ENCODE peak calls at places on chromosomes 7 and 10, in eight cellular contexts. Q is NCI-H1092 treated with DMSO at 0.1 percent for 48 hours; E is CD8-positive, alpha-beta T cell; U is ecto neural progenitor cell; X is COR-L47; N is kidney tubule cell; P is GM13977; Z is activated CD4-positive, alpha-beta T cell treated with anti-CD3 and anti-CD28 coated beads for 1 hour. A is an unnamed sample.

GRCh38 chr10:98608417-98608816 is 161.7 kb upstream of the HPS1 start:
- DNase-seq in X (no peak), Z (no peak), Q (no peak), E (no peak), P (no peak), N (no peak), U (no peak), A (no peak)

GRCh38 chr10:109933984-109934565 is 10.8 kb upstream of the XPNPEP1 start:
- DNase-seq in E (peak), P (no peak), X (no peak), N (no peak), Q (peak), U (no peak), Z (peak), A (no peak)

GRCh38 chr7:51310131-51310583 is 6.5 kb downstream of the COBL start:
- DNase-seq in E (no peak), Z (no peak), Q (peak), P (no peak), U (no peak), N (no peak), X (peak), A (no peak)

GRCh38 chr7:98974906-98975816 is 96.8 kb downstream of the TRRAP start:
- DNase-seq in U (no peak), Z (no peak), N (no peak), P (no peak), Q (no peak), X (no peak), E (no peak), A (no peak)

GRCh38 chr10:88186335-88186734 is 322.9 kb downstream of the PTEN start:
- DNase-seq in U (no peak), N (peak), P (no peak), E (no peak), Q (no peak), X (no peak), Z (no peak), A (no peak)

GRCh38 chr7:42745357-42746022 is 166.4 kb downstream of the C7orf25 start:
- DNase-seq in N (peak), Z (no peak), E (no peak), U (no peak), Q (no peak), X (no peak), P (no peak), A (no peak)

GRCh38 chr7:101218236-101219130 is 518 bp downstream of the ZNHIT1 start:
- DNase-seq in Z (no peak), X (no peak), Q (no peak), E (no peak), P (no peak), N (peak), U (no peak), A (no peak)

GRCh38 chr7:33645096-33645495 is 260.2 kb upstream of the BMPER start:
- DNase-seq in Q (no peak), P (no peak), U (no peak), E (no peak), N (no peak), Z (no peak), X (no peak), A (no peak)

GRCh38 chr10:98815039-98815660 is 368.4 kb upstream of the HPS1 start:
- DNase-seq in P (no peak), Q (no peak), N (no peak), X (no peak), Z (no peak), E (no peak), U (no peak), A (no peak)

GRCh38 chr7:16504019-16504418 is 22.6 kb upstream of the LRRC72 start:
- DNase-seq in U (no peak), E (no peak), P (no peak), Q (no peak), N (peak), Z (no peak), X (no peak), A (no peak)

GRCh38 chr10:97590748-97591139 is 1.2 kb downstream of the C10orf62 start:
- DNase-seq in Z (no peak), P (no peak), E (no peak), N (no peak), U (no peak), X (no peak), Q (no peak), A (peak)

GRCh38 chr7:12571691-12572090 is 1.2 kb downstream of the SCIN start:
- DNase-seq in Q (peak), N (peak), E (no peak), U (no peak), X (peak), P (no peak), Z (no peak), A (peak)

GRCh38 chr10:63083904-63084689 is 49.0 kb upstream of the NRBF2 start:
- DNase-seq in E (peak), Z (peak), U (no peak), Q (peak), P (peak), N (peak), X (peak), A (peak)

GRCh38 chr7:79922894-79923293 is 211.7 kb upstream of the GNAI1 start:
- DNase-seq in P (no peak), U (no peak), E (no peak), Z (no peak), Q (no peak), X (no peak), N (no peak), A (no peak)

GRCh38 chr7:74051629-74052410 is 23.8 kb downstream of the ELN start:
- DNase-seq in U (no peak), P (no peak), E (no peak), Q (no peak), X (no peak), Z (no peak), N (peak), A (peak)

GRCh38 chr10:11757452-11757819 is 15.3 kb downstream of the ECHDC3 start:
- DNase-seq in U (no peak), N (peak), E (no peak), X (peak), Z (no peak), Q (peak), P (no peak), A (peak)

GRCh38 chr10:31318382-31318853 is 598 bp upstream of the ZEB1 start:
- DNase-seq in X (peak), Z (peak), P (peak), E (peak), U (no peak), N (no peak), Q (peak), A (no peak)

GRCh38 chr7:106615808-106616691 is 44.9 kb downstream of the CCDC71L start:
- DNase-seq in P (no peak), U (no peak), E (no peak), N (no peak), X (no peak), Z (no peak), Q (no peak), A (no peak)

GRCh38 chr10:86170255-86171153 is 196.1 kb downstream of the GRID1 start:
- DNase-seq in U (no peak), E (no peak), P (no peak), Q (no peak), N (no peak), X (no peak), Z (no peak), A (no peak)

GRCh38 chr10:49161411-49161997 is 26.7 kb downstream of the TMEM273 start:
- DNase-seq in Z (no peak), P (no peak), E (no peak), U (peak), X (no peak), Q (peak), N (peak), A (no peak)

GRCh38 chr7:101205901-101206664 is 5.2 kb upstream of the MOGAT3 start:
- DNase-seq in N (peak), Z (no peak), E (no peak), U (no peak), X (no peak), P (no peak), Q (no peak), A (no peak)

GRCh38 chr10:132541129-132541528 is 3.5 kb downstream of the INPP5A start:
- DNase-seq in U (no peak), N (no peak), E (no peak), P (no peak), Z (no peak), X (no peak), Q (no peak), A (no peak)

GRCh38 chr7:93601363-93601762 is 26.8 kb upstream of the CALCR start:
- DNase-seq in E (no peak), Z (no peak), U (no peak), X (no peak), P (no peak), Q (peak), N (no peak), A (peak)